ENCODE peak calls at places on chromosomes 16 and 17, in seven cellular contexts. E is ascending aorta; J is Peyer's patch; M is CD4-positive, alpha-beta memory T cell; S is transverse colon; R is body of pancreas; C is left ventricle myocardium inferior. Q is an unnamed sample.

GRCh38 chr16:83732536-83732935 is 75.2 kb upstream of the HSBP1 start:
- DNase-seq in J (no peak), M (no peak), R (no peak), E (peak), C (no peak), S (no peak), Q (no peak)

GRCh38 chr16:48539485-48540221 is 70.3 kb downstream of the N4BP1 start:
- DNase-seq in J (no peak), S (no peak), C (no peak), R (no peak), M (no peak), E (no peak), Q (no peak)

GRCh38 chr17:1126801-1127550 is 52.8 kb downstream of the ABR start:
- DNase-seq in E (peak), R (no peak), J (no peak), C (no peak), S (no peak), M (no peak), Q (no peak)

GRCh38 chr17:40032322-40033320 is 17.4 kb downstream of the CSF3 start:
- DNase-seq in S (peak), E (no peak), R (peak), M (no peak), C (peak), J (peak), Q (no peak)

GRCh38 chr16:76748698-76749097 is 442.3 kb upstream of the MON1B start:
- DNase-seq in R (no peak), E (no peak), S (no peak), M (no peak), C (no peak), J (no peak), Q (no peak)

GRCh38 chr16:75471723-75472634 is 7.5 kb upstream of the TMEM170A start:
- DNase-seq in R (peak), C (no peak), E (peak), J (no peak), M (peak), S (peak), Q (no peak)

GRCh38 chr17:29588561-29589411 is 662 bp downstream of the GIT1 start:
- DNase-seq in C (no peak), J (peak), R (no peak), E (no peak), M (peak), S (peak), Q (peak)

GRCh38 chr17:71163121-71163812 is 957.6 kb upstream of the SOX9 start:
- DNase-seq in R (peak), S (no peak), C (no peak), E (no peak), M (no peak), J (no peak), Q (no peak)

GRCh38 chr16:83939266-83939856 is 13.7 kb upstream of the OSGIN1 start:
- DNase-seq in C (no peak), J (no peak), S (no peak), E (no peak), M (no peak), R (no peak), Q (no peak)

GRCh38 chr17:53626286-53626685 is 196.4 kb upstream of the KIF2B start:
- DNase-seq in R (no peak), M (no peak), S (no peak), C (no peak), J (no peak), E (no peak), Q (no peak)

GRCh38 chr17:50063516-50064252 is 7.8 kb downstream of the ITGA3 start:
- DNase-seq in R (no peak), S (no peak), E (peak), J (no peak), C (no peak), M (no peak), Q (no peak)

GRCh38 chr16:24839347-24839972 is 6.3 kb upstream of the SLC5A11 start:
- DNase-seq in M (no peak), R (no peak), J (no peak), E (no peak), S (no peak), C (no peak), Q (no peak)

GRCh38 chr17:14737984-14738651 is 437.2 kb downstream of the HS3ST3B1 start:
- DNase-seq in M (no peak), R (peak), E (peak), J (no peak), C (peak), S (peak), Q (peak)

DNA sequence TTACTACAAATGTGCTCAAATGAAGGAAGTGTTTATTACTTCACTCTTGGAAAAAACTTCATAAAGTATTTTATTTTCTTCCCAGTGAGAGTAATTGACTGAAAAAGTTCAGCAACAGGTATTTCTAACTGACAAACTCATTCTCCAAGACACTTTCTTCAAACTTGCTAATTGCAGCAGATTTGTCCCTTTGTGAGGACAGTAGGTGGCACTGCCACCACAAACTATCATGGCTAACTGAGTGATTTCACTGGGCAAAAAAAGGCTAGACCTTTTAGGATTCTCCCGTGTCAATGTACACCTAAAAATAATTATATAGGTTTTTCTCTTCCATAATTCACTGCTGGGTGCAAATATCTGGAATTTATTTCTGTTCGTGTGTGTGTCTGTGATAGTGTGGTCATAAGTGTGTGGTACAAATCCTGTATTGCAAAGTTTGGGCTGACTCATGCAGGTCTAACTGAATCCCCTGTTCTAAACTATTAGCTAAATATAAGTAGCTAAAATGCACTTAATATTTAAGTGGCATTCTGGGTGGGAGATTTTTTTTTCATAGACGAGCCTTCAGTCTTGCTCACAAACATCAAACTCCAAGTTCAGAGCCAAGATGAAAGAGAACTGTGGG is 3.9 kb downstream of the HS3ST3A1 start:
- DNase-seq in E (no peak), J (no peak), R (peak), S (peak), C (no peak), M (peak), Q (no peak)
- H3K4me3 ChIP-seq in E (no peak), J (no peak), R (no peak), S (no peak), C (no peak), M (no peak), Q (no peak)

GRCh38 chr17:2796164-2797140 is at the start of gene RAP1GAP2:
- DNase-seq in M (peak), S (peak), C (peak), E (peak), J (peak), R (peak), Q (peak)
- H3K4me3 ChIP-seq in M (peak), S (no peak), C (peak), E (no peak), J (peak), R (no peak), Q (peak)

GRCh38 chr16:3957344-3957980 is 76.9 kb upstream of the CREBBP start:
- DNase-seq in E (no peak), S (no peak), J (no peak), C (no peak), M (no peak), R (no peak), Q (no peak)

GRCh38 chr16:3961449-3961849 is 80.9 kb upstream of the CREBBP start:
- DNase-seq in C (no peak), M (no peak), R (peak), J (no peak), S (no peak), E (no peak), Q (no peak)

GRCh38 chr16:3963203-3963602 is 82.7 kb upstream of the CREBBP start:
- DNase-seq in R (no peak), J (no peak), E (no peak), M (peak), C (no peak), S (no peak), Q (no peak)

GRCh38 chr16:3959148-3959547 is 78.6 kb upstream of the CREBBP start:
- DNase-seq in E (no peak), M (no peak), J (no peak), R (peak), C (no peak), S (no peak), Q (peak)

GRCh38 chr16:3960049-3960809 is 79.7 kb upstream of the CREBBP start:
- DNase-seq in C (no peak), R (no peak), J (no peak), S (no peak), E (no peak), M (peak), Q (no peak)
- H3K4me3 ChIP-seq in C (peak), R (no peak), J (peak), S (peak), E (peak), M (peak), Q (peak)

GRCh38 chr17:73249700-73250099 is 12.0 kb downstream of the CPSF4L start:
- DNase-seq in S (no peak), J (no peak), E (no peak), C (no peak), M (no peak), R (no peak), Q (no peak)
- H3K4me3 ChIP-seq in S (no peak), J (no peak), E (no peak), C (no peak), M (no peak), R (no peak), Q (no peak)

GRCh38 chr16:54282202-54282922 is 4.2 kb downstream of the IRX3 start:
- DNase-seq in C (peak), J (no peak), M (no peak), E (peak), R (peak), S (peak), Q (peak)
- H3K4me3 ChIP-seq in C (peak), J (no peak), M (no peak), E (peak), R (no peak), S (no peak), Q (peak)

GRCh38 chr16:78609542-78610253 is 510.2 kb downstream of the WWOX start:
- DNase-seq in E (no peak), C (no peak), R (no peak), J (no peak), M (no peak), S (no peak), Q (no peak)
- H3K4me3 ChIP-seq in E (no peak), C (peak), R (no peak), J (no peak), M (no peak), S (no peak), Q (no peak)

GRCh38 chr16:70430667-70431536 is 8.0 kb downstream of the ST3GAL2 start:
- DNase-seq in R (peak), C (no peak), M (peak), E (no peak), S (peak), J (no peak), Q (peak)
- H3K4me3 ChIP-seq in R (no peak), C (peak), M (no peak), E (no peak), S (no peak), J (no peak), Q (no peak)

GRCh38 chr16:2473425-2473926 is 1.5 kb upstream of the TBC1D24 start:
- DNase-seq in M (no peak), R (no peak), J (no peak), S (no peak), C (no peak), E (no peak), Q (no peak)
- H3K4me3 ChIP-seq in M (no peak), R (no peak), J (peak), S (no peak), C (peak), E (peak), Q (peak)

GRCh38 chr17:82031885-82032627 is 578 bp downstream of the RAC3 start:
- DNase-seq in M (no peak), S (peak), R (peak), E (no peak), C (no peak), J (peak), Q (no peak)

GRCh38 chr17:82029990-82030469 is 1.4 kb upstream of the RAC3 start:
- DNase-seq in C (no peak), J (no peak), M (no peak), S (no peak), E (no peak), R (no peak), Q (no peak)

GRCh38 chr17:82031303-82031884 is at the start of gene RAC3:
- DNase-seq in C (no peak), J (no peak), M (no peak), R (no peak), E (no peak), S (no peak), Q (no peak)

GRCh38 chr17:82029391-82029790 is 2.1 kb upstream of the RAC3 start:
- DNase-seq in E (no peak), S (no peak), M (no peak), C (peak), J (no peak), R (no peak), Q (no peak)

DNA sequence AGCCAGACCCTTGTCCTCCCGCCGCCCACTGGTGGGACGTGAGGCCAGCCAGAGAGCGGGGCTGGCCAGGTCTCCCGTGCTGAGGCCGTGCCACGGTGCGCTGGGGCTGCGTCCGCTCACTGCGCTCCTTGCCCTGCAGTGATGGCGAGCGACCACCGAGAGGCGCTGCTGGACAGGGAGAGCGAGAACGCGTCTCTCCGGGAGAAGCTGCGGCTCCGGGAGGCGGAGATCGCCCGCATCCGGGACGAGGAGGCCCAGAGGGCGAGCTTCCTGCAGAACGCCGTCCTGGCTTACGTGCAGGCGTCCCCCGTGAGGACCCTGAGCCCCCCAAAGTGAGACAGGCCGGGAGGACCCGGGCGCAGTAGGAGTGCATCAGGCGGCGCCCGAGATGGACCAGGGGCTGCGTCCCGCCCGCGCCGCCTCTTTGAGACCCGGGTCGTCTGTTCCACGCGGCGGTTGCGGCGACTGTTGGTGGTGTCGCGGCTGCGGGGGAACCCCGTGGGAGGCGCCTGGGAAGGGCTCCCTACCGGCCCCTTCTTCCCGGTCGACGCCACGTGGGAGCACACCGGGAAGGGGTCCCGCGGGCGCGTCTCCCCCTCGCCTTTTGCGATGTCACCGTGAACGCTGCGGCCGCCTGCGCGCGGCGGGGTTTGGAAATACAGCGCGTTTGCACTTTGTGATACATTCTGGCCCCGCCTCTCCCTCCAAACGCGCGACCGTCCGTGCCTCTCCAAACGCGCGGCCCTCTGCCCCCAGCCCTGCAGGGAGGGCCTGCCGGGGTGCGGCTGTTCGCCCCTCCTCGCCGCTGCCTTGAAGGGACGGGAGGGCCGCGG is 792 bp upstream of the RAC3 start:
- DNase-seq in J (peak), M (peak), E (peak), C (peak), R (peak), S (peak), Q (peak)
- H3K4me3 ChIP-seq in J (peak), M (peak), E (peak), C (peak), R (peak), S (peak), Q (peak)